ENCODE peak calls at places on chromosomes 6 and 20, in six cellular contexts. G, N, V, X, P and F are unnamed samples.

GRCh38 chr20:19964289-19965263 is 52.6 kb upstream of the NAA20 start:
- DNase-seq in N (peak), V (peak), G (no peak), X (no peak), P (no peak), F (peak)

GRCh38 chr6:43779864-43780260 is 9.9 kb downstream of the VEGFA start:
- DNase-seq in P (no peak), X (no peak), V (no peak), N (no peak), G (no peak), F (no peak)

GRCh38 chr20:834151-834747 is 734 bp downstream of the FAM110A start:
- DNase-seq in V (no peak), X (no peak), G (no peak), P (no peak), N (no peak), F (no peak)

GRCh38 chr6:131134950-131135243 is 370 bp upstream of the AKAP7 start:
- DNase-seq in V (no peak), P (no peak), G (no peak), X (no peak), N (no peak), F (no peak)

GRCh38 chr6:2378891-2379652 is 133.7 kb upstream of the GMDS start:
- DNase-seq in G (no peak), N (no peak), X (no peak), P (no peak), V (peak), F (peak)

GRCh38 chr6:148431413-148431812 is 88.8 kb downstream of the SASH1 start:
- DNase-seq in G (no peak), X (no peak), V (no peak), N (no peak), P (no peak), F (no peak)

GRCh38 chr20:44471481-44471882 is 4.2 kb upstream of the TTPAL start:
- DNase-seq in P (no peak), N (no peak), G (no peak), V (peak), X (no peak), F (peak)

GRCh38 chr6:104705095-104705707 is 154.5 kb downstream of the HACE1 start:
- DNase-seq in N (peak), G (peak), V (peak), X (peak), P (no peak), F (peak)

GRCh38 chr20:21519136-21519584 is 5.3 kb upstream of the NKX2-2 start:
- DNase-seq in P (no peak), N (no peak), X (no peak), G (no peak), V (no peak), F (no peak)

GRCh38 chr20:53202781-53203180 is 230.6 kb downstream of the TSHZ2 start:
- DNase-seq in V (no peak), G (no peak), P (no peak), X (no peak), N (no peak), F (no peak)